ENCODE peak calls at places on chromosomes 6 and 20, in four cellular contexts. H is GM12878, F is HL-60, U is K562. B is an unnamed sample.

GRCh38 chr6:95649451-95649850 is 72.1 kb downstream of the MANEA start:
- DNase-seq in U (no peak), F (no peak), H (no peak), B (no peak)

GRCh38 chr6:72035483-72035882 is 149.1 kb downstream of the RIMS1 start:
- DNase-seq in H (no peak), U (no peak), F (no peak), B (no peak)

GRCh38 chr6:75932067-75932466 is 140.4 kb downstream of the IMPG1 start:
- DNase-seq in U (peak), F (peak), H (no peak), B (no peak)

GRCh38 chr20:46343358-46344357 is 35.4 kb upstream of the CDH22 start:
- DNase-seq in U (no peak), F (no peak), H (no peak), B (no peak)

GRCh38 chr6:150878347-150879213 is 13.1 kb downstream of the MTHFD1L start:
- DNase-seq in F (no peak), U (no peak), H (no peak), B (no peak)

GRCh38 chr6:38579010-38579628 is 60.6 kb downstream of the BTBD9 start:
- DNase-seq in F (no peak), H (no peak), U (peak), B (no peak)

GRCh38 chr6:130713144-130713543 is 114.1 kb upstream of the SMLR1 start:
- DNase-seq in F (no peak), U (no peak), H (no peak), B (no peak)

GRCh38 chr20:11204926-11205768 is 531.3 kb upstream of the JAG1 start:
- DNase-seq in H (peak), F (peak), U (no peak), B (no peak)

GRCh38 chr20:34529742-34530141 is 13.5 kb downstream of the DYNLRB1 start:
- DNase-seq in F (no peak), H (no peak), U (no peak), B (no peak)

GRCh38 chr6:20626165-20626564 is 91.9 kb downstream of the CDKAL1 start:
- DNase-seq in F (no peak), U (no peak), H (no peak), B (no peak)

GRCh38 chr20:23399568-23400241 is 21.6 kb downstream of the NAPB start:
- DNase-seq in H (no peak), U (peak), F (no peak), B (no peak)

GRCh38 chr6:56223995-56224394 is 23.4 kb downstream of the COL21A1 start:
- DNase-seq in H (no peak), F (no peak), U (no peak), B (no peak)

GRCh38 chr6:126050795-126051194 is 64.5 kb downstream of the TRMT11 start:
- DNase-seq in F (no peak), U (no peak), H (no peak), B (no peak)

GRCh38 chr6:24494726-24495515 is at the start of gene ALDH5A1:
- DNase-seq in H (no peak), U (peak), F (peak), B (peak)

GRCh38 chr6:20366082-20366834 is 35.4 kb upstream of the E2F3 start:
- DNase-seq in H (no peak), F (peak), U (no peak), B (no peak)

GRCh38 chr6:77264970-77265369 is 198.3 kb downstream of the HTR1B start:
- DNase-seq in U (no peak), H (no peak), F (no peak), B (no peak)

GRCh38 chr20:62019881-62020492 is 45.7 kb downstream of the TAF4 start:
- DNase-seq in H (no peak), U (no peak), F (no peak), B (no peak)

GRCh38 chr6:3263091-3263490 is 4.3 kb downstream of the PSMG4 start:
- DNase-seq in U (no peak), H (no peak), F (no peak), B (no peak)

GRCh38 chr6:147561742-147562141 is 53.3 kb downstream of the SAMD5 start:
- DNase-seq in U (no peak), F (no peak), H (no peak), B (no peak)

GRCh38 chr6:57262901-57263694 is 41.0 kb upstream of the RAB23 start:
- DNase-seq in H (no peak), F (no peak), U (no peak), B (no peak)

GRCh38 chr6:36581716-36582115 is 12.4 kb upstream of the SRSF3 start:
- DNase-seq in H (no peak), U (no peak), F (no peak), B (no peak)

GRCh38 chr6:36576573-36576972 is 17.6 kb upstream of the SRSF3 start:
- DNase-seq in U (no peak), F (peak), H (no peak), B (no peak)

GRCh38 chr6:36577298-36577697 is 16.9 kb upstream of the SRSF3 start:
- DNase-seq in U (peak), F (no peak), H (no peak), B (no peak)

GRCh38 chr6:36580184-36580526 is 14.0 kb upstream of the SRSF3 start:
- DNase-seq in H (no peak), U (no peak), F (no peak), B (no peak)

GRCh38 chr6:36578030-36578825 is 15.9 kb upstream of the SRSF3 start:
- DNase-seq in H (no peak), F (no peak), U (no peak), B (no peak)
- TF ChIP-seq SPI1 in H (no peak), F (no peak), U (no peak), B (no peak)

GRCh38 chr6:106924699-106925523 is 49.6 kb downstream of the CD24 start:
- DNase-seq in H (no peak), U (no peak), F (no peak), B (no peak)
- TF ChIP-seq SPI1 in H (no peak), U (no peak), F (no peak), B (no peak)

GRCh38 chr6:134165827-134166226 is 113.4 kb upstream of the SLC2A12 start:
- DNase-seq in F (no peak), H (no peak), U (no peak), B (no peak)
- TF ChIP-seq SPI1 in F (no peak), H (no peak), U (no peak), B (no peak)

GRCh38 chr6:139376054-139376355 is 1.6 kb upstream of the CITED2 start:
- DNase-seq in H (peak), U (peak), F (no peak), B (no peak)

GRCh38 chr6:139373154-139373927 is 1.1 kb downstream of the CITED2 start:
- DNase-seq in H (peak), F (peak), U (peak), B (peak)

GRCh38 chr6:139373928-139374356 is 506 bp downstream of the CITED2 start:
- DNase-seq in F (no peak), U (peak), H (no peak), B (no peak)

GRCh38 chr6:139375239-139376053 is 998 bp upstream of the CITED2 start:
- DNase-seq in U (peak), F (peak), H (peak), B (peak)

DNA sequence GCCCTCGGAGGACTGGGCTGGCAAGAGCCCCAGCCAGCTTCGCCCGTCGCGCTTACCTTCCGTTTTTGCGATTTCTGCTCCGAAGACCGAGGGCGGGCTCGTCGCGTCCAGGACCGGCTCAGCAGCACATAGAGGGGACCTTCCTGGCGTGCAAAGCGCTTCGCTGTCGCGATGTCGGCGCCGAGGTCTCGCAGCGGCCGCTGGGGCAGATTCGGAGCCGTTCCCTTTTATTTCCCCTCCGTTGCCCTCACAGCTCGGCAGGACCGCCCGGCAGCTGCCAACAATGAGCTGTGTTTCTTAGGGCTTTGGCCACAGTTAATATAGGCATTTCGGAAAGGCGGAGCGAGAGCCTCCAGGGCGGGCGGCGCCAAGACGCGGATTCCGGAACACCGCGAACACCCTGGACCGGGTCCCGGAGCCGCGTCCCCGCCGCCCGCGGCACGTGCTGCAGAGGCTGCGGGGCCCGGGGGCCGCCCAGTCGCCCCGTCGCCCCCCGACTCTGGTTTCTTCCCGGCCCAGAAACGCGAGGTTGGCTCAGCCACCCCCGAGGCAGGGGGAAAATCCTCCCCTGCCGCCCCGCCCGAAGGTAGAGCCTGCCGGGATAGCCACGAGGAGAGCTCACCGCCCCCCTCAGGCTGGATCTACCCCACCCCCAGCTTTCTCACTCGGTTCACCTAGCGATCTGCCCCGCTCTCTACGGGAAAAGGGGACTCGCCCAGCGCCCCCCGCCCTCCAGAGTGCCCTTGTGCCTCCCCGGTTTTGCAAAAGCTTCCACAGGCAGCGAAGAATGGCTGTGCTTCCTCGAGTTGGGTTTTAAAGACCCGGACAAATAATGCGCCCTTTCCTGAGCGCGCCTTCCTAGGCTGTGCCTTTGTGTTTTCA is at the start of gene CITED2:
- DNase-seq in U (peak), F (peak), H (peak), B (peak)
- TF ChIP-seq SPI1 in U (peak), F (no peak), H (no peak), B (peak)

GRCh38 chr6:26309731-26310142 is 55.3 kb upstream of the BTN3A2 start:
- DNase-seq in H (no peak), U (peak), F (no peak), B (no peak)

GRCh38 chr6:26311012-26311384 is 54.0 kb upstream of the BTN3A2 start:
- DNase-seq in F (peak), H (no peak), U (no peak), B (no peak)

GRCh38 chr6:26312096-26312463 is 52.9 kb upstream of the BTN3A2 start:
- DNase-seq in F (no peak), U (no peak), H (no peak), B (no peak)

GRCh38 chr6:26312501-26313390 is 52.3 kb upstream of the BTN3A2 start:
- DNase-seq in U (peak), H (no peak), F (peak), B (no peak)

GRCh38 chr6:26311385-26312095 is 53.5 kb upstream of the BTN3A2 start:
- DNase-seq in H (peak), F (peak), U (peak), B (no peak)
- TF ChIP-seq SPI1 in H (no peak), F (no peak), U (no peak), B (no peak)

GRCh38 chr6:53851561-53851960 is 56.8 kb downstream of the LRRC1 start:
- DNase-seq in F (no peak), H (no peak), U (no peak), B (no peak)
- TF ChIP-seq SPI1 in F (no peak), H (no peak), U (no peak), B (no peak)

GRCh38 chr20:17722493-17723300 is 22.9 kb downstream of the BANF2 start:
- DNase-seq in U (no peak), F (no peak), H (no peak), B (no peak)

GRCh38 chr20:17723301-17723691 is 23.5 kb downstream of the BANF2 start:
- DNase-seq in F (no peak), U (no peak), H (no peak), B (no peak)

GRCh38 chr20:17727351-17727750 is 27.6 kb downstream of the BANF2 start:
- DNase-seq in H (no peak), F (no peak), U (no peak), B (no peak)

GRCh38 chr20:17728074-17728473 is 28.3 kb downstream of the BANF2 start:
- DNase-seq in F (no peak), H (no peak), U (no peak), B (no peak)

DNA sequence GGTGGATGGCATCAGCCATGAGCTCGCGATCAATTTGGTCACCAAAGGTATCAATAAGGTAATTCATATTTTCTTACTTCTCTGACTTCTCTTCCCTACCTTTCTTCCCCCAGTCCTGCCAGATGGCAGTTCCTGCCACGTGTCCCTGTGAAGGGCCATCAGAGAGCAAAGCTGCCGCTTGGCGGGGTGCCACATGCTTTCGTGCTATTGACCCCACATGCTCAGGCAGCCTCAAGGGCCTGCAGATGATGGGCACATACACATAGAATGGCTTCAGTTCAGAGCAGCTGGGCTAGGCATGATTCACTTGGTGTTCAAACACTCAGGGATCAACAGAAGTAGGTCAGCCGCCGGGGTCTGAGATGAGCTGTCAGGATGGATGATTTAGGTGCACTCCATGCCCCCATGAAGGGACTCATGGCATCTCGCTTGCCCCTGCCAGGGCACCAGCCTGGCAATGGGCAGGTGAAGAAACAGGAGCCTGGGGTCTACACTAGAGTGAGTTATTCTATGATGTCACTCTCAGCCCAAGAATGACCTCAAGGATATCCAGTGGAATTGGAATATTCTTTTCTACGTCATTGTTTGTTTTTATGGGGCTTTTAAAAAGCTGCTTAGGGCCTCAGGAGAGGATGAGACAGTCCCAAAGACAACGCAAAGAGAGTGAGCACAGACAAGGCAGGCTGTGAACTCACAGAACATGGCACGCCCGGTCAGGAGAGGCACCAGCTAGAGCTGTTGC is 25.5 kb downstream of the BANF2 start:
- DNase-seq in H (no peak), F (no peak), U (no peak), B (no peak)
- TF ChIP-seq SPI1 in H (no peak), F (no peak), U (no peak), B (no peak)

DNA sequence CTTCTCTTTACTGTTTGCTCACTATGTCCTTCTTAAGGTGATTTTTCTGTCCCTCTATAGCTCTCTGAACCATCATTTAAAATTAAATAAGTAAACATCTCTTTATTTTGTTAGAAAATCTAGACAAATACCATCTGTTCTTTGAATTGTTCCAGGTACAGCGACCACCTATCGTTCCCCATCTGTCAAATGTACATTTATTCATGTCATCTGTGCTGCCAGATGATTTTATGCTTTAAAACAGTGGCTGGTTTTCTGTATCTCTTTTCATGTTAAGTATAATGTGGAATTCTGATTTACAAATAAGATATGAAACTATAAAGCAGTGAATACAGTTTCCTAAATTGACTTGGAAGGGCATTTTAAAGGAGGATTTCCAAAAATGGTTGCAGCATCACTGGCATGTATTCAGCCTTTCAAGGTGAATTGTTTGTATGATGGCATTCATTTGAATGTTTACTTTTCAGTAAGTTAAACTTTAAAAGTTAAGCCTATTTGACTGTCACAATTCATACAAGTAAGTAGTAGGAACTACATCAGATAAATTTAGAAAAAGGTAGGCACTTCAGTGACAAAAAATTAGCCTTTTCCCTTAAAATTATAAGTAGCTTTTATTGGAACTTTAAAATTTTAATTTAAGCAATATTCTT is 92.6 kb upstream of the CLVS2 start:
- DNase-seq in H (no peak), F (no peak), U (no peak), B (no peak)
- TF ChIP-seq SPI1 in H (no peak), F (no peak), U (no peak), B (no peak)

GRCh38 chr6:35084511-35085203 is 56.5 kb downstream of the TCP11 start:
- DNase-seq in H (no peak), U (no peak), F (no peak), B (peak)
- TF ChIP-seq SPI1 in H (no peak), U (no peak), F (no peak), B (no peak)